ENCODE peak calls at places on chromosomes 11 and 22, in six cellular contexts. J is heart right ventricle, K is epithelial cell of proximal tubule, Z is PC-3, Q is cardiac muscle cell, B is neural progenitor cell. Y is an unnamed sample.

GRCh38 chr22:50261615-50262459 is at the start of gene MAPK12:
- DNase-seq in K (no peak), Q (peak), Z (peak), J (peak), B (peak), Y (no peak)

GRCh38 chr22:49788492-49788891 is 39.2 kb downstream of the BRD1 start:
- DNase-seq in Z (no peak), J (peak), K (no peak), Q (peak), B (no peak), Y (no peak)

GRCh38 chr22:27474112-27474571 is 327.4 kb downstream of the MN1 start:
- DNase-seq in J (no peak), Q (no peak), Z (peak), K (no peak), B (no peak), Y (no peak)

GRCh38 chr11:63246045-63246444 is 2.6 kb upstream of the SLC22A25 start:
- DNase-seq in B (no peak), J (no peak), Z (no peak), K (no peak), Q (no peak), Y (no peak)

GRCh38 chr11:64360403-64360980 is 1.5 kb downstream of the RPS6KA4 start:
- DNase-seq in J (no peak), Z (no peak), Q (no peak), B (no peak), K (no peak), Y (no peak)

GRCh38 chr22:46092646-46093410 is 57.5 kb upstream of the PPARA start:
- DNase-seq in K (no peak), B (no peak), Q (no peak), Z (no peak), J (peak), Y (no peak)

GRCh38 chr22:41681616-41682015 is 7.1 kb downstream of the SNU13 start:
- DNase-seq in K (no peak), Z (no peak), B (no peak), J (no peak), Q (no peak), Y (no peak)

GRCh38 chr11:35859311-35859710 is 84.6 kb upstream of the LDLRAD3 start:
- DNase-seq in K (no peak), Z (no peak), Q (peak), B (no peak), J (no peak), Y (no peak)

GRCh38 chr11:47669856-47670255 is 27.5 kb upstream of the MTCH2 start:
- DNase-seq in Z (no peak), Q (no peak), B (no peak), K (no peak), J (no peak), Y (no peak)

GRCh38 chr11:34565417-34566208 is 52.0 kb upstream of the ELF5 start:
- DNase-seq in B (peak), J (no peak), Z (peak), K (no peak), Q (no peak), Y (no peak)

GRCh38 chr11:61783717-61784505 is 8.5 kb downstream of the TMEM258 start:
- DNase-seq in Z (no peak), J (no peak), Q (peak), K (no peak), B (no peak), Y (no peak)

GRCh38 chr11:31763296-31763695 is 47.8 kb downstream of the PAX6 start:
- DNase-seq in B (peak), J (no peak), Q (no peak), K (no peak), Z (no peak), Y (peak)

GRCh38 chr22:29251265-29251664 is 16.5 kb downstream of the RHBDD3 start:
- DNase-seq in Q (no peak), B (no peak), K (no peak), Z (no peak), J (no peak), Y (no peak)

GRCh38 chr11:134379241-134379640 is 32.8 kb downstream of the B3GAT1 start:
- DNase-seq in B (no peak), Q (no peak), K (no peak), J (no peak), Z (no peak), Y (no peak)

GRCh38 chr11:35650467-35650866 is 12.1 kb upstream of the TRIM44 start:
- DNase-seq in Z (no peak), Q (no peak), K (no peak), J (no peak), B (no peak), Y (no peak)

GRCh38 chr11:10390375-10390774 is 64.7 kb upstream of the AMPD3 start:
- DNase-seq in K (no peak), Q (no peak), B (no peak), Z (peak), J (no peak), Y (no peak)

GRCh38 chr11:46682773-46683752 is 17.4 kb downstream of the ARHGAP1 start:
- DNase-seq in Z (peak), Q (peak), K (no peak), J (no peak), B (no peak), Y (no peak)

GRCh38 chr22:31046591-31047226 is 34.4 kb upstream of the SMTN start:
- DNase-seq in K (no peak), Z (no peak), Q (peak), J (peak), B (no peak), Y (no peak)

GRCh38 chr11:77106759-77107158 is 4.1 kb downstream of the OMP start:
- DNase-seq in B (no peak), Q (no peak), Z (no peak), K (no peak), J (no peak), Y (no peak)

GRCh38 chr22:47038206-47038835 is 275.9 kb downstream of the TBC1D22A start:
- DNase-seq in B (no peak), Z (no peak), K (no peak), J (peak), Q (no peak), Y (no peak)

GRCh38 chr11:69859275-69859934 is 40.2 kb upstream of the FGF3 start:
- DNase-seq in Z (no peak), Q (no peak), K (no peak), B (no peak), J (no peak), Y (no peak)

GRCh38 chr11:95999604-96000003 is 75.7 kb upstream of the MTMR2 start:
- DNase-seq in K (no peak), Q (peak), J (no peak), B (no peak), Z (no peak), Y (no peak)

GRCh38 chr11:76885390-76886097 is 24.8 kb downstream of the ACER3 start:
- DNase-seq in Q (peak), Z (peak), B (no peak), K (peak), J (no peak), Y (peak)

GRCh38 chr22:45428391-45429385 is 15.2 kb downstream of the RIBC2 start:
- DNase-seq in B (no peak), K (no peak), J (no peak), Q (no peak), Z (no peak), Y (no peak)

GRCh38 chr11:18578975-18579598 is 9.4 kb downstream of the UEVLD start:
- DNase-seq in B (no peak), Q (no peak), K (no peak), Z (peak), J (no peak), Y (no peak)

GRCh38 chr11:69894126-69895047 is 75.2 kb upstream of the FGF3 start:
- DNase-seq in K (no peak), B (no peak), Z (peak), J (no peak), Q (no peak), Y (no peak)

GRCh38 chr22:22342697-22343602 is 98.4 kb downstream of the VPREB1 start:
- DNase-seq in B (peak), J (peak), Q (peak), Z (peak), K (no peak), Y (peak)

GRCh38 chr22:43392385-43392989 is 19.3 kb upstream of the MPPED1 start:
- DNase-seq in Q (no peak), K (no peak), Z (no peak), B (no peak), J (no peak), Y (no peak)

GRCh38 chr11:111541209-111542061 is 915 bp downstream of the LAYN start:
- DNase-seq in B (peak), Q (peak), J (peak), K (no peak), Z (no peak), Y (no peak)

GRCh38 chr11:113141010-113141409 is 173.4 kb upstream of the TTC12 start:
- DNase-seq in Q (no peak), B (no peak), K (no peak), J (no peak), Z (no peak), Y (no peak)

GRCh38 chr11:13008625-13009475 is at the start of gene RASSF10:
- DNase-seq in J (peak), Z (no peak), B (peak), Q (peak), K (no peak), Y (no peak)

GRCh38 chr22:50626856-50627451 is 998 bp downstream of the ARSA start:
- DNase-seq in B (no peak), K (no peak), Q (no peak), J (no peak), Z (no peak), Y (no peak)

GRCh38 chr11:60125962-60126585 is 37.6 kb downstream of the MS4A2 start:
- DNase-seq in K (no peak), J (no peak), B (no peak), Z (peak), Q (no peak), Y (no peak)

GRCh38 chr11:62666259-62666926 is 1.3 kb downstream of the CSKMT start:
- DNase-seq in B (no peak), Q (no peak), K (no peak), Z (no peak), J (no peak), Y (no peak)

GRCh38 chr11:130601141-130601540 is 152.7 kb downstream of the ADAMTS15 start:
- DNase-seq in K (no peak), B (peak), J (peak), Q (peak), Z (no peak), Y (no peak)

GRCh38 chr11:65379698-65380459 is 2.6 kb downstream of the SLC25A45 start:
- DNase-seq in B (peak), K (no peak), J (no peak), Q (no peak), Z (no peak), Y (no peak)

GRCh38 chr11:65382036-65382803 is at the start of gene SLC25A45:
- DNase-seq in K (peak), J (peak), Z (peak), Q (peak), B (peak), Y (peak)

GRCh38 chr11:65380460-65381126 is 1.9 kb downstream of the SLC25A45 start:
- DNase-seq in Q (no peak), B (no peak), J (no peak), K (no peak), Z (no peak), Y (no peak)

GRCh38 chr11:65382804-65383368 is 440 bp upstream of the SLC25A45 start:
- DNase-seq in K (no peak), Q (no peak), Z (peak), B (no peak), J (no peak), Y (no peak)

GRCh38 chr11:65381721-65382035 is 768 bp downstream of the SLC25A45 start:
- DNase-seq in Z (peak), K (no peak), J (no peak), Q (no peak), B (no peak), Y (no peak)
- H3K4me3 ChIP-seq in Z (peak), K (peak), J (peak), Q (no peak), B (no peak), Y (peak)

GRCh38 chr11:68262544-68262827 is 9.3 kb downstream of the C11orf24 start:
- DNase-seq in Z (no peak), J (no peak), K (no peak), Q (no peak), B (no peak), Y (no peak)
- TF ChIP-seq CTCF in Z (no peak), J (no peak), K (no peak), Q (no peak), B (no peak), Y (no peak)

GRCh38 chr11:503179-503981 is 3.7 kb downstream of the RNH1 start:
- DNase-seq in J (peak), Z (no peak), B (no peak), K (no peak), Q (peak), Y (peak)
- H3K4me3 ChIP-seq in J (peak), Z (no peak), B (no peak), K (peak), Q (no peak), Y (peak)

DNA sequence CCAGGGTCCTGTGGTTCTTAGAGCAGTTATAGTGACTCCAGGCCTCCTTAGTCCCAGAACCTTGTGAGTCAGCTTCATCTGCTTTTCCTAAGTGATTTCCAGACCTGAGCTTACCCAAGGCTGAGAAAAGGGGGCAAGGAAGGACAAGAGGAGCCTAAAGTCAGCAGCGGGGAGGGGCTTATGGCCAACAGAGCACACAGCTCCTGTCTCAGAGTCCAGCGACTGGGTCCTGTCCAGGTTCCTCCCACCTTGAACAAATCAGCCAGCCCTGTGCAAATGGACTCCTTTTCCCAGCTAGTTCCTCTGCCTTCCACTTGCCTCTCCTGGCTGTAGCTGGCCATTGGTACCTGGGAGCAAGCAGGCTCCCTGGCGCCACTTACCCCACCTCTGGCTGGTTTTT is 10.9 kb downstream of the BACE1 start:
- DNase-seq in Z (no peak), K (no peak), B (no peak), Q (no peak), J (no peak), Y (no peak)
- TF ChIP-seq CTCF in Z (no peak), K (no peak), B (no peak), Q (no peak), J (no peak), Y (no peak)

GRCh38 chr11:43367382-43368178 is 8.9 kb downstream of the TTC17 start:
- DNase-seq in K (no peak), B (no peak), Q (peak), Z (no peak), J (no peak), Y (no peak)

DNA sequence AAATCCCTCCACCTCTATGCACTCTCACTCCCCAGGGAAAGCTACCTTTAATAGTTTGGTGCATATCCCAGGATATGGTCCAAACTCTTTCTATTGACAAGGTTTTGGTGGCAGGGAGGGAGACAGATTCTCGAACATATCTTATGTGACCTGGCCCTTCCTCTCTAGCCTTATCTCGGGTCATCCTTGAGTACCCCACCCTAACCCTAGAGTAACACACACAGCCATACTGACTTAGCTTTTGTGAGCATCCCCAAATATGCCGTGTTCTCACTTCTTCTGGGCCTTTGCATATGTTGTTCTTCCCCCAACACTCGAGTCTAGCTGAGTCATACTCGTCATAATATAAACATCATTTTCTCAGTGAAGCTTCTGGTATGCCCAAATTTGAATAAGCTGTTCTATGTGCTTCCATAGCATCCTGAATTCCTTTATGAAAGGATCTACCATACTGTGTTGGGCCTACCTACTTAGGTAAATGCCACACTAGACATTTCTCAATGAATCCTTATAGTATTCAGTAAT is 7.9 kb downstream of the TTC17 start:
- DNase-seq in Q (no peak), J (no peak), B (no peak), Z (no peak), K (no peak), Y (no peak)
- H3K4me3 ChIP-seq in Q (no peak), J (no peak), B (no peak), Z (no peak), K (no peak), Y (no peak)

Y was measured in retinal pigment epithelial cell.